ENCODE peak calls at places on chromosomes 4 and X, in six cellular contexts. P, U, K, R, N and L are unnamed samples.

GRCh38 chrX:70174754-70175153 is 2.5 kb upstream of the DGAT2L6 start:
- DNase-seq in P (no peak), U (no peak), K (no peak), R (no peak), N (no peak), L (no peak)

GRCh38 chr4:164215113-164215741 is 538.7 kb upstream of the SMIM31 start:
- DNase-seq in P (no peak), U (no peak), K (no peak), R (no peak), N (no peak), L (no peak)

GRCh38 chr4:2390146-2390545 is 28.3 kb downstream of the ZFYVE28 start:
- DNase-seq in P (no peak), U (peak; percentile 58), K (no peak), R (no peak), N (no peak), L (no peak)

GRCh38 chr4:183140911-183141320 is 41.9 kb downstream of the WWC2 start:
- DNase-seq in P (no peak), U (peak; percentile 77), K (no peak), R (no peak), N (no peak), L (no peak)

GRCh38 chr4:67152976-67153375 is 392.3 kb downstream of the CENPC start:
- DNase-seq in P (no peak), U (no peak), K (no peak), R (no peak), N (no peak), L (no peak)

GRCh38 chr4:105092356-105092755 is 54.3 kb upstream of the TET2 start:
- DNase-seq in P (no peak), U (peak; percentile 6), K (no peak), R (no peak), N (no peak), L (no peak)

GRCh38 chr4:15794432-15794831 is 16.3 kb downstream of the CD38 start:
- DNase-seq in P (no peak), U (no peak), K (no peak), R (no peak), N (no peak), L (no peak)

GRCh38 chr4:154473497-154473896 is 18.1 kb downstream of the DCHS2 start:
- DNase-seq in P (no peak), U (no peak), K (no peak), R (no peak), N (no peak), L (no peak)

GRCh38 chrX:140949231-140949630 is 53.2 kb upstream of the SPANXB1 start:
- DNase-seq in P (no peak), U (no peak), K (no peak), R (no peak), N (no peak), L (no peak)

GRCh38 chr4:155119006-155119405 is 89.4 kb upstream of the NPY2R start:
- DNase-seq in P (no peak), U (no peak), K (no peak), R (no peak), N (no peak), L (no peak)

GRCh38 chr4:11471613-11472012 is 42.9 kb upstream of the HS3ST1 start:
- DNase-seq in P (no peak), U (no peak), K (peak; percentile 21), R (no peak), N (no peak), L (no peak)

GRCh38 chr4:48489683-48490011 is 405 bp upstream of the ZAR1 start:
- DNase-seq in P (no peak), U (no peak), K (no peak), R (no peak), N (no peak), L (no peak)

GRCh38 chr4:159966741-159967140 is 863.9 kb downstream of the RAPGEF2 start:
- DNase-seq in P (no peak), U (no peak), K (no peak), R (peak; percentile 21), N (no peak), L (no peak)

GRCh38 chr4:66577922-66578321 is 907.6 kb upstream of the EPHA5 start:
- DNase-seq in P (no peak), U (no peak), K (no peak), R (no peak), N (no peak), L (no peak)

GRCh38 chr4:127145001-127145400 is 487.8 kb upstream of the INTU start:
- DNase-seq in P (no peak), U (no peak), K (no peak), R (no peak), N (no peak), L (no peak)

GRCh38 chrX:33211356-33212254 is at the start of gene DMD:
- DNase-seq in P (peak; percentile 68), U (peak; percentile 89), K (peak; percentile 71), R (peak; percentile 39), N (no peak), L (peak; percentile 17)

GRCh38 chr4:48127882-48128394 is 6.1 kb downstream of the TXK start:
- DNase-seq in P (peak; percentile 55), U (peak; percentile 85), K (peak; percentile 70), R (no peak), N (peak; percentile 25), L (peak; percentile 28)

GRCh38 chr4:148954011-148954749 is 512.0 kb upstream of the NR3C2 start:
- DNase-seq in P (no peak), U (no peak), K (no peak), R (no peak), N (no peak), L (no peak)

GRCh38 chr4:184450045-184450444 is 24.3 kb downstream of the IRF2 start:
- DNase-seq in P (no peak), U (peak; percentile 25), K (no peak), R (no peak), N (no peak), L (no peak)

GRCh38 chr4:38782452-38783108 is at the start of gene TLR10:
- DNase-seq in P (no peak), U (peak; percentile 40), K (peak; percentile 48), R (no peak), N (no peak), L (no peak)

GRCh38 chrX:155632424-155633100 is 19.8 kb upstream of the TMLHE start:
- DNase-seq in P (no peak), U (no peak), K (no peak), R (no peak), N (no peak), L (no peak)

GRCh38 chrX:115650449-115650848 is 89.5 kb downstream of the PLS3 start:
- DNase-seq in P (no peak), U (no peak), K (no peak), R (no peak), N (no peak), L (no peak)

GRCh38 chr4:31768756-31769155 is 1048.6 kb downstream of the PCDH7 start:
- DNase-seq in P (no peak), U (no peak), K (no peak), R (no peak), N (no peak), L (no peak)

GRCh38 chr4:3469386-3470243 is 6.5 kb downstream of the DOK7 start:
- DNase-seq in P (peak; percentile 49), U (no peak), K (no peak), R (peak; percentile 35), N (peak; percentile 68), L (peak; percentile 70)

GRCh38 chrX:10685923-10686595 is 65.7 kb upstream of the MID1 start:
- DNase-seq in P (no peak), U (peak; percentile 8), K (no peak), R (no peak), N (no peak), L (no peak)

GRCh38 chr4:116302990-116303735 is 782.2 kb downstream of the TRAM1L1 start:
- DNase-seq in P (no peak), U (no peak), K (no peak), R (no peak), N (no peak), L (no peak)

GRCh38 chr4:54149323-54149722 is 49.4 kb downstream of the GSX2 start:
- DNase-seq in P (no peak), U (no peak), K (no peak), R (no peak), N (no peak), L (no peak)

GRCh38 chrX:44343412-44343942 is at the start of gene EFHC2:
- DNase-seq in P (peak; percentile 52), U (peak; percentile 13), K (peak; percentile 54), R (peak; percentile 76), N (peak; percentile 57), L (peak; percentile 29)

GRCh38 chr4:104491826-104492771 is 2.6 kb downstream of the CXXC4 start:
- DNase-seq in P (no peak), U (no peak), K (no peak), R (peak; percentile 9), N (peak; percentile 10), L (no peak)

GRCh38 chr4:144171697-144172096 is 31.2 kb upstream of the GYPA start:
- DNase-seq in P (no peak), U (no peak), K (no peak), R (no peak), N (no peak), L (no peak)

GRCh38 chr4:184472540-184473264 is 1.6 kb downstream of the IRF2 start:
- DNase-seq in P (peak; percentile 93), U (peak; percentile 30), K (peak; percentile 81), R (peak; percentile 95), N (peak; percentile 87), L (peak; percentile 84)

GRCh38 chr4:151864068-151864467 is 103.3 kb upstream of the GATB start:
- DNase-seq in P (no peak), U (no peak), K (no peak), R (no peak), N (no peak), L (no peak)

GRCh38 chr4:40308528-40309122 is 26.5 kb upstream of the CHRNA9 start:
- DNase-seq in P (no peak), U (no peak), K (no peak), R (no peak), N (no peak), L (no peak)
- H3K4me3 ChIP-seq in P (no peak overlapping the region), U (no peak overlapping the region), K (no peak overlapping the region), R (no peak overlapping the region), N (no peak overlapping the region), L (no peak overlapping the region)

GRCh38 chr4:53012738-53013137 is 150.6 kb downstream of the RASL11B start:
- DNase-seq in P (no peak), U (no peak), K (no peak), R (no peak), N (no peak), L (no peak)
- H3K27ac ChIP-seq in P (no peak overlapping the region), U (no peak overlapping the region), K (peak overlapping the region; percentile 41), R (no peak overlapping the region), N (no peak overlapping the region), L (peak overlapping the region; percentile 78)

DNA sequence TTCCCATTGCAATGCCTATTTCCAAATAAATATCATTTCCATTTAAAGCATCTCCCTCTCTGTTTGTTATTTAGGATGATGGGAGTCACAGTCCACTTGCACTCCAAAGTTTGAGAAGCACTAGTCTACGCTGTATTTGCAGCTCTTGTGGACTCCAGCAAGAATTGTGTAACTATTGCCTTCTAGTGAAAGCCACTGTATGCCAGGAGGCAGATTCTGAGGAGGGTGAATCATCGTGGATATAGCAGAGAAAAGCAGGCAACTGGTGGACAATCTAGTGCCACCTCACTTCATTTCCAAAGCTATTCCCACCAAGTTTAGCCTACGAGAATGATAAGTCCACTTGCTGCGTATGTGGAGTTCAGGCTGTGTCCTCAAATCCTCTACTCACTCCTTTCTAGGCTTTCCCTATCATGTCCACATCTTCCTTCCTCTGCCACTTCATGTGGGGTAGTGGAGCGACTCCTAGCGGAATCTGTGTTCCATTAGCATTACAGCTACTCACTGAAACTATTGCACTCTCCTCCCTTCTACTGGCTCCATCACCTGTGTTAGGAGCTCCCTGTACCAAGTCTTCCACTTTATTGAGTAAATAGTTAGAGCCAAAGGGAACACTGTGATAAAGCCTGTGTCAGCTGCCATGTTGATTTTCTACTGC is 501.8 kb upstream of the GALNT7 start:
- DNase-seq in P (no peak), U (no peak), K (no peak), R (no peak), N (no peak), L (no peak)
- TF ChIP-seq CTCF in P (no peak), U (no peak), K (no peak), R (no peak), N (no peak), L (no peak)

GRCh38 chrX:148499638-148500427 is 584 bp upstream of the AFF2 start:
- DNase-seq in P (no peak), U (no peak), K (no peak), R (peak; percentile 50), N (no peak), L (no peak)
- H3K4me3 ChIP-seq in P (no peak overlapping the region), U (peak overlapping the region; percentile 27), K (no peak overlapping the region), R (no peak overlapping the region), N (no peak overlapping the region), L (peak overlapping the region; percentile 41)